ENCODE peak calls at places on chromosome 15, in eight cellular contexts. U is sciatic nerve; T is T-helper 9 cell; D is AG10803; K is CD8-positive, alpha-beta T cell; S is endothelial cell; R is fibroblast of lung; H is activated effector memory CD4-positive, alpha-beta T cell treated with anti-CD3 and anti-CD28 coated beads, Interleukin-2, amount 50 U/mL, for 16 hours. M is an unnamed sample.

GRCh38 chr15:62104406-62104805 is 37.6 kb downstream of the C2CD4A start:
- DNase-seq in U (no peak), T (no peak), D (no peak), K (no peak), S (no peak), R (no peak), H (no peak), M (no peak)

GRCh38 chr15:95169701-95170459 is 938.5 kb downstream of the MCTP2 start:
- DNase-seq in U (peak), T (no peak), D (peak), K (no peak), S (no peak), R (no peak), H (no peak), M (no peak)

GRCh38 chr15:83559310-83559966 is 94.5 kb upstream of the ADAMTSL3 start:
- DNase-seq in U (no peak), T (no peak), D (peak), K (no peak), S (peak), R (peak), H (peak), M (no peak)

GRCh38 chr15:31400222-31400927 is 73.7 kb downstream of the KLF13 start:
- DNase-seq in U (no peak), T (no peak), D (no peak), K (no peak), S (no peak), R (no peak), H (no peak), M (no peak)

GRCh38 chr15:87703238-87704111 is 553.1 kb downstream of the NTRK3 start:
- DNase-seq in U (no peak), T (no peak), D (no peak), K (no peak), S (no peak), R (no peak), H (no peak), M (no peak)

GRCh38 chr15:52783191-52783829 is 6.8 kb downstream of the ONECUT1 start:
- DNase-seq in U (no peak), T (no peak), D (no peak), K (no peak), S (peak), R (no peak), H (no peak), M (no peak)

GRCh38 chr15:99961011-99961441 is 227.8 kb upstream of the LYSMD4 start:
- DNase-seq in U (peak), T (no peak), D (no peak), K (no peak), S (peak), R (no peak), H (peak), M (no peak)

GRCh38 chr15:66567897-66568296 is 2.1 kb upstream of the LCTL start:
- DNase-seq in U (peak), T (no peak), D (no peak), K (no peak), S (no peak), R (no peak), H (no peak), M (no peak)

GRCh38 chr15:85642693-85643058 is 152.0 kb downstream of the KLHL25 start:
- DNase-seq in U (peak), T (no peak), D (peak), K (no peak), S (no peak), R (peak), H (no peak), M (no peak)

GRCh38 chr15:78056714-78057269 is 20.7 kb downstream of the TBC1D2B start:
- DNase-seq in U (no peak), T (no peak), D (peak), K (no peak), S (no peak), R (peak), H (no peak), M (no peak)

GRCh38 chr15:42457445-42458442 is 33.2 kb downstream of the ZNF106 start:
- DNase-seq in U (peak), T (no peak), D (peak), K (no peak), S (peak), R (peak), H (no peak), M (no peak)

GRCh38 chr15:27365441-27365840 is 394.5 kb downstream of the GABRG3 start:
- DNase-seq in U (no peak), T (no peak), D (no peak), K (no peak), S (no peak), R (no peak), H (no peak), M (no peak)

GRCh38 chr15:79849789-79850188 is 47.0 kb downstream of the MTHFS start:
- DNase-seq in U (no peak), T (no peak), D (peak), K (no peak), S (peak), R (peak), H (no peak), M (no peak)

GRCh38 chr15:74038707-74039655 is 43.4 kb downstream of the GOLGA6A start:
- DNase-seq in U (peak), T (no peak), D (peak), K (no peak), S (no peak), R (peak), H (no peak), M (no peak)